ENCODE peak calls at places on chromosomes 3 and 15, in eight cellular contexts. Q is pancreas; F is Peyer's patch; G is NB4; S is CD4-positive, alpha-beta T cell; I is transverse colon; H is H1; Z is hepatocyte. E is an unnamed sample.

GRCh38 chr3:100399341-100400071 is 1.4 kb downstream of the TOMM70 start:
- DNase-seq in Q (no peak), H (no peak), Z (no peak), G (peak; percentile 12), S (no peak), I (no peak), F (no peak), E (no peak)

GRCh38 chr15:97168704-97169475 is 791.6 kb upstream of the ARRDC4 start:
- DNase-seq in F (no peak), Q (no peak), G (no peak), S (no peak), Z (no peak), I (no peak), H (no peak), E (no peak)

GRCh38 chr3:107969994-107970896 is 120.6 kb downstream of the CD47 start:
- DNase-seq in I (no peak), Z (peak; percentile 27), G (no peak), Q (peak; percentile 68), F (no peak), H (no peak), S (no peak), E (no peak)

GRCh38 chr3:106116733-106117489 is 248.1 kb upstream of the CBLB start:
- DNase-seq in F (no peak), I (no peak), S (no peak), G (no peak), Q (no peak), H (no peak), Z (no peak), E (no peak)

GRCh38 chr15:40002295-40002694 is 36.7 kb downstream of the SRP14 start:
- DNase-seq in Z (peak; percentile 77), F (no peak), G (no peak), I (peak; percentile 24), Q (peak; percentile 26), S (no peak), H (no peak), E (no peak)

GRCh38 chr3:173622156-173622555 is 224.6 kb downstream of the NLGN1 start:
- DNase-seq in S (no peak), H (no peak), Q (no peak), Z (no peak), G (no peak), I (no peak), F (no peak), E (no peak)

GRCh38 chr15:81336568-81336967 is 12.6 kb upstream of the STARD5 start:
- DNase-seq in F (peak; percentile 61), Z (no peak), S (no peak), G (peak; percentile 50), H (no peak), Q (no peak), I (no peak), E (peak; percentile 62)

GRCh38 chr3:48268936-48269551 is 28.1 kb downstream of the ZNF589 start:
- DNase-seq in I (peak; percentile 47), Q (no peak), G (no peak), S (peak; percentile 19), F (no peak), Z (peak; percentile 41), H (no peak), E (peak; percentile 17)

GRCh38 chr3:191100516-191100915 is 98.5 kb upstream of the OSTN start:
- DNase-seq in G (no peak), S (no peak), F (no peak), Z (no peak), I (no peak), Q (no peak), H (no peak), E (no peak)

GRCh38 chr3:187902938-187903337 is 157.7 kb upstream of the BCL6 start:
- DNase-seq in S (no peak), G (no peak), I (no peak), F (no peak), Z (no peak), H (no peak), Q (no peak), E (no peak)

GRCh38 chr3:18376682-18377081 is 48.5 kb downstream of the SATB1 start:
- DNase-seq in H (no peak), G (no peak), Z (no peak), I (no peak), F (no peak), S (no peak), Q (no peak), E (no peak)

GRCh38 chr15:23504003-23504402 is 57.0 kb upstream of the GOLGA6L2 start:
- DNase-seq in Q (no peak), Z (no peak), S (no peak), I (no peak), H (peak; percentile 5), G (no peak), F (no peak), E (no peak)

GRCh38 chr3:45716790-45717336 is 27.7 kb downstream of the SACM1L start:
- DNase-seq in F (no peak), S (no peak), H (no peak), Q (no peak), Z (no peak), G (no peak), I (no peak), E (no peak)

GRCh38 chr3:11554666-11555065 is 89.0 kb downstream of the VGLL4 start:
- DNase-seq in F (no peak), G (no peak), I (no peak), Q (no peak), Z (no peak), S (no peak), H (no peak), E (no peak)

GRCh38 chr3:166879661-166880060 is 500.4 kb downstream of the ZBBX start:
- DNase-seq in H (no peak), Z (no peak), Q (no peak), S (no peak), G (no peak), I (no peak), F (no peak), E (no peak)

GRCh38 chr3:198022604-198023003 is 62.6 kb downstream of the LMLN start:
- DNase-seq in H (no peak), I (no peak), F (no peak), S (no peak), Z (no peak), G (no peak), Q (no peak), E (no peak)

GRCh38 chr15:40238481-40238926 is 359 bp upstream of the PAK6 start:
- DNase-seq in I (no peak), Q (no peak), F (peak; percentile 15), G (no peak), H (no peak), Z (no peak), S (no peak), E (no peak)

GRCh38 chr3:113293348-113293747 is 82.0 kb downstream of the BOC start:
- DNase-seq in I (no peak), F (no peak), Z (no peak), S (no peak), Q (no peak), H (no peak), G (no peak), E (no peak)

GRCh38 chr15:69664572-69665326 is 212.1 kb downstream of the RPLP1 start:
- DNase-seq in H (no peak), Q (no peak), I (no peak), Z (no peak), F (no peak), S (no peak), G (no peak), E (no peak)

GRCh38 chr15:67082007-67082536 is 16.7 kb downstream of the SMAD3 start:
- DNase-seq in S (peak; percentile 62), G (peak; percentile 55), I (peak; percentile 64), H (no peak), Q (peak; percentile 81), Z (no peak), F (peak; percentile 60), E (peak; percentile 69)

GRCh38 chr3:178671261-178672191 is 135.3 kb downstream of the KCNMB2 start:
- DNase-seq in H (no peak), Q (no peak), F (no peak), I (no peak), Z (peak; percentile 30), S (no peak), G (no peak), E (peak; percentile 24)

GRCh38 chr3:47324278-47324865 is 41.6 kb downstream of the KLHL18 start:
- DNase-seq in H (peak; percentile 29), F (peak; percentile 52), G (peak; percentile 77), Q (peak; percentile 22), S (peak; percentile 32), I (peak; percentile 55), Z (peak; percentile 89), E (peak; percentile 88)

GRCh38 chr3:195064300-195064931 is 206.5 kb downstream of the XXYLT1 start:
- DNase-seq in G (no peak), I (no peak), Z (no peak), S (no peak), H (no peak), F (no peak), Q (no peak), E (no peak)

GRCh38 chr3:8709801-8710524 is 23.6 kb upstream of the CAV3 start:
- DNase-seq in F (no peak), S (no peak), I (no peak), H (no peak), G (no peak), Z (no peak), Q (no peak), E (no peak)

GRCh38 chr3:49880581-49881328 is 11.0 kb upstream of the CAMKV start:
- DNase-seq in Q (no peak), Z (no peak), H (no peak), S (no peak), G (peak; percentile 24), I (no peak), F (no peak), E (no peak)
- TF ChIP-seq CTCF in Q (no peak), Z (no peak), H (no peak), S (no peak), G (no peak), I (no peak), F (no peak), E (no peak)

GRCh38 chr3:141737108-141737507 is 990 bp upstream of the RNF7 start:
- DNase-seq in F (no peak), Z (no peak), S (no peak), H (no peak), I (peak; percentile 10), Q (no peak), G (peak; percentile 78), E (no peak)
- TF ChIP-seq CTCF in F (no peak), Z (no peak), S (no peak), H (no peak), I (no peak), Q (no peak), G (no peak), E (no peak)

GRCh38 chr3:141243295-141243707 is 11.7 kb downstream of the PXYLP1 start:
- DNase-seq in F (peak; percentile 20), H (no peak), Q (no peak), S (peak; percentile 24), I (no peak), Z (no peak), G (no peak), E (no peak)
- TF ChIP-seq CTCF in F (no peak), H (no peak), Q (no peak), S (no peak), I (no peak), Z (no peak), G (no peak), E (no peak)

DNA sequence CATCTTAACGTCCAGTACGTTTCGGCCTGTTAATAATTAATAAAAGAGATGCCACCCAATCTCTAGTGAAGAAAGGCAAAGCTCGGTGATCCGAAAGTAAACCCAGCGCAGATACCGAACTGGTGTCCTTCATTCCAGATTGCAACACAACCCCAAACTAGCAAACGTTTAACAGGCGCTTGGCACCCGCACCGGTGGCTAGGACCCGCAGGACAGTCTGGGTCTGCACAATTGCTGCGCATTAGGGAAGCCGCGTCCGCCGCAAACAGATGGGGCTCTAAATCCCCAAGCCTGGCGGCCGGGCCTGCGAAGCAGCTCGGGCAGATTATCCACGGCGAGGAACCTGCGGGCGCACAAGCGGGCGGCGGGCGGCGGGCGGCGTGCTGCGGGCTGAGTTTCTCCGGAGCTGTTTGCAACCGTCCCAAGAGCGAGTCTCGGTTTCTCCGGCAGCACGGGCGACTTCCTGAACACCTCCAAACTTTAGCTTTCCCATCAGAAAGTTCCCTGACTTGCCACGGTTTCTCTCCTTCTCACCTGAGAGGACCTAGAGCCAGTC is 112.1 kb upstream of the ICE2 start:
- DNase-seq in S (peak; percentile 30), H (no peak), I (peak; percentile 55), G (peak; percentile 13), F (peak; percentile 51), Z (peak; percentile 69), Q (peak; percentile 56), E (peak; percentile 23)
- TF ChIP-seq CTCF in S (no peak), H (no peak), I (no peak), G (no peak), F (no peak), Z (no peak), Q (no peak), E (no peak)

E was measured in fibroblast of villous mesenchyme.